ENCODE peak calls at places on chromosomes 4 and X, in seven cellular contexts. Q, O, X, H, U, I and F are unnamed samples.

GRCh38 chrX:15956684-15957083 is 102.1 kb upstream of the AP1S2 start:
- DNase-seq in Q (no peak), O (no peak), X (peak), H (no peak), U (peak), I (no peak), F (no peak)

GRCh38 chr4:54318904-54319303 is 89.8 kb downstream of the PDGFRA start:
- DNase-seq in Q (peak), O (no peak), X (peak), H (peak), U (peak), I (no peak), F (no peak)

GRCh38 chrX:50594788-50595187 is 124.2 kb upstream of the DGKK start:
- DNase-seq in Q (no peak), O (no peak), X (peak), H (no peak), U (peak), I (no peak), F (no peak)

GRCh38 chr4:148795156-148795864 is 353.1 kb upstream of the NR3C2 start:
- DNase-seq in Q (no peak), O (no peak), X (no peak), H (peak), U (peak), I (no peak), F (no peak)

GRCh38 chr4:80035336-80035735 is 37.7 kb downstream of the ANTXR2 start:
- DNase-seq in Q (no peak), O (no peak), X (peak), H (no peak), U (no peak), I (no peak), F (no peak)

GRCh38 chr4:128354205-128354821 is 66.7 kb upstream of the PGRMC2 start:
- DNase-seq in Q (peak), O (no peak), X (no peak), H (peak), U (no peak), I (no peak), F (no peak)

GRCh38 chr4:76306882-76307669 is 543 bp downstream of the STBD1 start:
- DNase-seq in Q (peak), O (no peak), X (peak), H (peak), U (peak), I (no peak), F (no peak)

GRCh38 chrX:39731735-39732134 is 366.0 kb downstream of the BCOR start:
- DNase-seq in Q (no peak), O (no peak), X (no peak), H (no peak), U (no peak), I (no peak), F (no peak)

GRCh38 chrX:19990519-19991349 is at the start of gene BCLAF3:
- DNase-seq in Q (peak), O (peak), X (peak), H (peak), U (peak), I (peak), F (peak)

GRCh38 chr4:128285085-128286023 is 2.3 kb downstream of the PGRMC2 start:
- DNase-seq in Q (peak), O (no peak), X (no peak), H (no peak), U (no peak), I (no peak), F (no peak)

GRCh38 chr4:107709916-107710315 is 10.1 kb downstream of the PAPSS1 start:
- DNase-seq in Q (no peak), O (no peak), X (no peak), H (peak), U (no peak), I (no peak), F (no peak)

GRCh38 chr4:139509727-139510410 is 46.1 kb downstream of the SETD7 start:
- DNase-seq in Q (peak), O (no peak), X (peak), H (no peak), U (peak), I (no peak), F (no peak)

GRCh38 chrX:136457303-136457917 is 30.3 kb upstream of the BRS3 start:
- DNase-seq in Q (no peak), O (no peak), X (no peak), H (no peak), U (no peak), I (no peak), F (no peak)

GRCh38 chr4:123767801-123768200 is 371.2 kb downstream of the SPRY1 start:
- DNase-seq in Q (peak), O (no peak), X (no peak), H (peak), U (no peak), I (no peak), F (no peak)

GRCh38 chrX:108261541-108262218 is 170.1 kb downstream of the ATG4A start:
- DNase-seq in Q (peak), O (no peak), X (no peak), H (peak), U (no peak), I (no peak), F (no peak)

GRCh38 chr4:101357751-101358150 is 10.4 kb upstream of the PPP3CA start:
- DNase-seq in Q (no peak), O (no peak), X (no peak), H (peak), U (no peak), I (no peak), F (no peak)

GRCh38 chr4:170047774-170048354 is 21.7 kb upstream of the MFAP3L start:
- DNase-seq in Q (peak), O (no peak), X (peak), H (peak), U (peak), I (peak), F (no peak)

GRCh38 chr4:121096629-121097028 is 24.3 kb upstream of the NDNF start:
- DNase-seq in Q (peak), O (no peak), X (no peak), H (peak), U (peak), I (no peak), F (no peak)

GRCh38 chr4:48069026-48069425 is 52.5 kb downstream of the NIPAL1 start:
- DNase-seq in Q (no peak), O (no peak), X (no peak), H (no peak), U (no peak), I (no peak), F (no peak)

GRCh38 chr4:101818362-101818761 is 27.8 kb downstream of the BANK1 start:
- DNase-seq in Q (no peak), O (no peak), X (no peak), H (peak), U (no peak), I (no peak), F (no peak)

GRCh38 chrX:81121513-81122363 is 80.0 kb downstream of the HMGN5 start:
- DNase-seq in Q (peak), O (peak), X (peak), H (peak), U (peak), I (peak), F (peak)

GRCh38 chrX:125628435-125628834 is 308.8 kb downstream of the TEX13C start:
- DNase-seq in Q (no peak), O (no peak), X (no peak), H (no peak), U (no peak), I (no peak), F (no peak)

GRCh38 chr4:106422766-106423165 is 54.2 kb upstream of the GIMD1 start:
- DNase-seq in Q (no peak), O (no peak), X (no peak), H (no peak), U (no peak), I (no peak), F (no peak)

GRCh38 chrX:530726-531610 is 99.6 kb upstream of the SHOX start:
- DNase-seq in Q (no peak), O (no peak), X (no peak), H (no peak), U (no peak), I (no peak), F (no peak)

GRCh38 chr4:105059337-105059736 is 87.3 kb upstream of the TET2 start:
- DNase-seq in Q (no peak), O (peak), X (no peak), H (no peak), U (no peak), I (no peak), F (no peak)

GRCh38 chr4:70277121-70277520 is 34.7 kb downstream of the CSN3 start:
- DNase-seq in Q (no peak), O (no peak), X (no peak), H (no peak), U (no peak), I (no peak), F (no peak)

GRCh38 chr4:6586715-6587325 is 11.8 kb downstream of the MAN2B2 start:
- DNase-seq in Q (no peak), O (no peak), X (no peak), H (no peak), U (no peak), I (no peak), F (no peak)

GRCh38 chr4:145887241-145887964 is 51.2 kb downstream of the ZNF827 start:
- DNase-seq in Q (peak), O (peak), X (no peak), H (peak), U (no peak), I (no peak), F (no peak)

GRCh38 chr4:184262901-184263300 is 45.2 kb upstream of the ENPP6 start:
- DNase-seq in Q (no peak), O (no peak), X (no peak), H (peak), U (no peak), I (no peak), F (no peak)

GRCh38 chr4:86944964-86945781 is 10.4 kb downstream of the AFF1 start:
- DNase-seq in Q (no peak), O (no peak), X (no peak), H (no peak), U (no peak), I (no peak), F (no peak)

DNA sequence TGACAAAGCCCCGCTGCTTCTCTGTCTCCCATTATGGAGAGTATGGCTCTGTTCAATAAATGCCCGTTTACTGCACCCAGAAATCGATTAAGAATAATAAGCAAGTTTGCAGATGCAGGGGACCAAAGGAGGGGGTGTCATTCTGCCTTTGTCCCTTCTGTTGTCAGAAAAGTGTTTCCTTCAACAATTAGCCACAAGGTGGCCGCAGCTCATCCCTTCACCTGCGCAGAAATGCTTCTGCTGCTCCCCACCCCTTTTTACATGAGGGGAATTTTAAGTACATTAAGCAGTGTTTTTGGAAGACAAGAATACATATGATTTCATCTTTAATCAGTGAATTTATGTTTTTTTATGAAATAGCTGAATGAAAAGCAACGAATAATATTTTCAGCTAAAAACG is 175.6 kb upstream of the ARX start:
- DNase-seq in Q (no peak), O (no peak), X (no peak), H (no peak), U (no peak), I (no peak), F (no peak)
- TF ChIP-seq CTCF in Q (no peak), O (peak), X (no peak), H (no peak), U (peak), I (no peak), F (no peak)

GRCh38 chrX:46382595-46382994 is 162.6 kb downstream of the ZNF674 start:
- DNase-seq in Q (no peak), O (no peak), X (no peak), H (no peak), U (no peak), I (no peak), F (no peak)

GRCh38 chrX:46381630-46382029 is 163.6 kb downstream of the ZNF674 start:
- DNase-seq in Q (no peak), O (peak), X (peak), H (peak), U (peak), I (no peak), F (no peak)

GRCh38 chrX:46383006-46383405 is 162.2 kb downstream of the ZNF674 start:
- DNase-seq in Q (no peak), O (no peak), X (no peak), H (no peak), U (no peak), I (no peak), F (no peak)

GRCh38 chrX:46386511-46386910 is 158.7 kb downstream of the ZNF674 start:
- DNase-seq in Q (no peak), O (no peak), X (no peak), H (no peak), U (no peak), I (no peak), F (no peak)
- TF ChIP-seq CTCF in Q (peak), O (peak), X (no peak), H (peak), U (peak), I (no peak), F (no peak)

DNA sequence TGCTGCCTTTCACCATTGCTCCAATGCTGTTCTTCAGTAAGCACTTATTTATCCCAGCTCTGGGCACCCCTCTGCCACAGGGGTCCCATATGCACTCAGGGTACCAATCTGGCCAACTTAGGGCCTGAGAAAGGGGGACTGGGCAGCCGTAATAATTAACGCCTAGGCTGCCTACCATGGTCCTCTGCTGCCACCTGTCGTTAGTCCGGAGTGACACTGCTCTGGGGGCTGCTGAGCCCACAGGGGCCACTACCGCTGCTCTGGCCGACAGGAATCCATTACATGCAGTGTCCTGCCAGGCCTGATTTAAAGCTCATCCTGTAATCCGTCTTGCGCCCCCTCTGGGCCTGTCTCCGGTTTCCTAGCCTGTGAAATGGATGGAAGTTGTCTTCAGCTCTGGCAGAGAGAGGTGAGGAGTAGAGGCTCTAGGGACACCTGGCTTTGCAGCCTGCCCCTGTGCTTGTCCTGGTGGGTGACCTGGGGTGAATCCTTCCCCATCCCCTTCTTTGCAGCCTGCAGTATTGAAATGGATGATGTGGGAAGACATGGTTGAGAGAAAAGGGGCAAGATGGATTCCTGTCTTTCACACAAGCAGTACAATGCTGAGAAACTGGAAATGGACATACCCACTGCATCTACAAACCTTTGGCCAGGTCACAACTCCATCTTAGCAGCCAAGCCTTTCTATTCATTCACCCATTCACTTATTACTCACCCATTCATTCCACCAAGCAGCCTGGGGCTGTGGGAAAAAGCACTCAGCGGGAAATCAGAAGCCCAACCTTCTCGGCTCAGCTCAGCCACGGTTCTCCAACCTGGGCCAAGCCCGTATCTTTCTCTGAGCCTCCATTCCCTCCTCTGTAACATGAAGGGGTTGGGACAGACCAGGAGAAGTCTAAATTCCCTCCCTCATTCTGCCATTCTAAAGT is 116.3 kb upstream of the NALF2 start:
- DNase-seq in Q (peak), O (peak), X (peak), H (peak), U (peak), I (no peak), F (peak)
- TF ChIP-seq CTCF in Q (peak), O (peak), X (peak), H (peak), U (peak), I (no peak), F (no peak)

DNA sequence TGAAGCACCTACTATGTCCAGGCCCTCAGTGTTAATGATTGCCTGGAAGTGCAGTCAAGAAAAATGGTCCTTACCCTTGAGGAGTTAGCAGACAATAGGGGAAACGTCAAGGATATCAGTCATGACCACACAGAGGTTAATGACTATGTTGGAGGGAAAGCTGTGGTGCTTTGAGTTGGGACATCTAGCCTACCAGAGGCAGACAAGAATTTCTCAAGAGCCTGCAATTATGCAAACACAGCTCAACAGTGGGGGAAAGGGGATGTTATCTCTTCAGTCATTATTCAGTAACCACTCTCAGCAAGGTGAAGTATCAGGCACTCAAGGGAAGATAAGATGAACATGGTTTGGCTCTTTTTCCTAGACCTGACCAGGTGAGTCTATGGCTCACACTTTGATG is 7.0 kb upstream of the FGFBP1 start:
- DNase-seq in Q (no peak), O (no peak), X (no peak), H (no peak), U (no peak), I (no peak), F (no peak)
- TF ChIP-seq CTCF in Q (no peak), O (no peak), X (no peak), H (no peak), U (no peak), I (no peak), F (no peak)